ENCODE peak calls at places on chromosomes 3 and 15, in six cellular contexts. K, E, C, B, J and S are unnamed samples.

GRCh38 chr15:58731756-58732535 is 17.6 kb downstream of the ADAM10 start:
- DNase-seq in K (peak), E (no peak), C (peak), B (no peak), J (no peak), S (no peak)

GRCh38 chr3:187946031-187946691 is 200.9 kb upstream of the BCL6 start:
- DNase-seq in K (no peak), E (peak), C (no peak), B (no peak), J (no peak), S (no peak)

GRCh38 chr3:2097641-2098191 is 950 bp upstream of the CNTN4 start:
- DNase-seq in K (no peak), E (no peak), C (no peak), B (no peak), J (no peak), S (no peak)

GRCh38 chr15:90400759-90401314 is 12.8 kb downstream of the IQGAP1 start:
- DNase-seq in K (peak), E (peak), C (peak), B (peak), J (no peak), S (peak)

GRCh38 chr3:195032955-195033354 is 238.0 kb downstream of the XXYLT1 start:
- DNase-seq in K (no peak), E (no peak), C (no peak), B (no peak), J (no peak), S (no peak)

GRCh38 chr3:1118074-1118473 is 25.2 kb downstream of the CNTN6 start:
- DNase-seq in K (no peak), E (no peak), C (no peak), B (no peak), J (no peak), S (no peak)

GRCh38 chr3:196740476-196741400 is 1.1 kb downstream of the PAK2 start:
- DNase-seq in K (no peak), E (peak), C (no peak), B (no peak), J (no peak), S (peak)

GRCh38 chr3:99674086-99674789 is 35.8 kb downstream of the COL8A1 start:
- DNase-seq in K (no peak), E (no peak), C (no peak), B (no peak), J (no peak), S (no peak)

GRCh38 chr3:142586803-142587406 is 8.4 kb upstream of the ATR start:
- DNase-seq in K (peak), E (peak), C (peak), B (no peak), J (no peak), S (peak)

GRCh38 chr3:188826574-188826973 is 345.2 kb upstream of the TPRG1 start:
- DNase-seq in K (no peak), E (no peak), C (no peak), B (no peak), J (no peak), S (no peak)

GRCh38 chr15:25711691-25712090 is 151.4 kb downstream of the ATP10A start:
- DNase-seq in K (no peak), E (no peak), C (no peak), B (no peak), J (no peak), S (no peak)

GRCh38 chr3:119529883-119530282 is 29.5 kb downstream of the CD80 start:
- DNase-seq in K (no peak), E (no peak), C (no peak), B (no peak), J (no peak), S (no peak)

GRCh38 chr15:68334661-68335124 is 57.1 kb downstream of the FEM1B start:
- DNase-seq in K (no peak), E (no peak), C (no peak), B (no peak), J (no peak), S (no peak)

GRCh38 chr15:81292516-81293001 is 31.4 kb downstream of the STARD5 start:
- DNase-seq in K (no peak), E (no peak), C (no peak), B (peak), J (no peak), S (no peak)

GRCh38 chr3:127817331-127817821 is 4.9 kb downstream of the MGLL start:
- DNase-seq in K (peak), E (no peak), C (no peak), B (no peak), J (no peak), S (no peak)

GRCh38 chr15:95636107-95636506 is 694.4 kb upstream of the NR2F2 start:
- DNase-seq in K (no peak), E (no peak), C (no peak), B (no peak), J (no peak), S (no peak)

GRCh38 chr3:16482770-16483531 is 30.5 kb downstream of the RFTN1 start:
- DNase-seq in K (no peak), E (no peak), C (no peak), B (no peak), J (peak), S (peak)

GRCh38 chr3:15096026-15096425 is 2.9 kb downstream of the RBSN start:
- DNase-seq in K (no peak), E (no peak), C (no peak), B (no peak), J (no peak), S (no peak)

GRCh38 chr3:15099364-15100098 is 583 bp upstream of the RBSN start:
- DNase-seq in K (no peak), E (no peak), C (no peak), B (no peak), J (no peak), S (no peak)

GRCh38 chr3:15094187-15094875 is 4.6 kb downstream of the RBSN start:
- DNase-seq in K (no peak), E (no peak), C (no peak), B (no peak), J (no peak), S (no peak)

GRCh38 chr3:15098503-15099363 is at the start of gene RBSN:
- DNase-seq in K (peak), E (peak), C (peak), B (peak), J (peak), S (peak)

DNA sequence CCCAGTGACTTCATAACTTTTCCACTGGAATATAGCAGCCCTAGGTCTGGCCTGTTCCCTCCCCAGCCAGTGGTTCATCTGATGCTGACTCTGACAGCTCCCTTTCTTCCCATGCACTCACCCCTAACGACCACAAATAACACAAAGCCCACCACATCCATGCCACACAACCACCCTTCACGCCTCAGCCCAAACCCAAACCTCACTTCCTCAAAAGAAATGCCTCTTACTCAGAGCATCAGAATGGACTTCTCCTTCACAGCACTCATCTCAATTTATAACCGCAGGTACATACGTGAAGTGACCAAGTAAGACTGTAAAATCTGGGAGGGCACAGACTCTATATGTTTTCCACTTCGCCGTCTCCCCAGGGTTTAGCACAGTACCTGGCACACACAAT is 1.1 kb downstream of the RBSN start:
- DNase-seq in K (no peak), E (no peak), C (no peak), B (peak), J (no peak), S (no peak)
- TF ChIP-seq ZNF274 in K (no peak), E (no peak), C (no peak), B (no peak), J (no peak), S (no peak)

GRCh38 chr3:159788987-159789386 is 199.6 kb upstream of the IL12A start:
- DNase-seq in K (no peak), E (no peak), C (no peak), B (no peak), J (no peak), S (no peak)

GRCh38 chr3:159792070-159792469 is 196.6 kb upstream of the IL12A start:
- DNase-seq in K (no peak), E (no peak), C (no peak), B (no peak), J (no peak), S (no peak)

GRCh38 chr3:159788291-159788690 is 200.3 kb upstream of the IL12A start:
- DNase-seq in K (no peak), E (no peak), C (no peak), B (no peak), J (no peak), S (no peak)

GRCh38 chr3:159789742-159790635 is 198.6 kb upstream of the IL12A start:
- DNase-seq in K (no peak), E (no peak), C (no peak), B (no peak), J (no peak), S (no peak)

DNA sequence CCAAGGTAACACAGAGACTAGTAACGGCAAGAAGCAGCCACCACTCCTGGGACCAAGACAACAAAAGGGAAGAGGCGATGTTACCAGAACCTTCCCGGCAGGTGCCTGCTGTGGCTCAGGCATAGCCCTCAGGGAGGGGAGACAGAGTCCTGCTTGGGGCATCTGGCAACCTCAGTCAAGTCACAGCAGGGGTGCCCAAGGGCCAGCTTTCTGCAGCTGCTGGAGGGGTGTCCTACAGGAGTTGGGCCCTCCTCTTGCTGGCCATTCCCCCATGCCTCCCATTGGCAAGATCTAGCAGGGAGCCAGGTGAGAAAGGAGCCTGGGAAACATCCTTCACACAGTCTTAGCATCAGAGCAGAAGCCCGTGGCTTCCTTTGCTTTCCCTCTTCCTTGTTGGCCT is 197.3 kb upstream of the IL12A start:
- DNase-seq in K (no peak), E (no peak), C (no peak), B (no peak), J (peak), S (no peak)
- TF ChIP-seq ZNF274 in K (no peak), E (no peak), C (no peak), B (no peak), J (no peak), S (no peak)

DNA sequence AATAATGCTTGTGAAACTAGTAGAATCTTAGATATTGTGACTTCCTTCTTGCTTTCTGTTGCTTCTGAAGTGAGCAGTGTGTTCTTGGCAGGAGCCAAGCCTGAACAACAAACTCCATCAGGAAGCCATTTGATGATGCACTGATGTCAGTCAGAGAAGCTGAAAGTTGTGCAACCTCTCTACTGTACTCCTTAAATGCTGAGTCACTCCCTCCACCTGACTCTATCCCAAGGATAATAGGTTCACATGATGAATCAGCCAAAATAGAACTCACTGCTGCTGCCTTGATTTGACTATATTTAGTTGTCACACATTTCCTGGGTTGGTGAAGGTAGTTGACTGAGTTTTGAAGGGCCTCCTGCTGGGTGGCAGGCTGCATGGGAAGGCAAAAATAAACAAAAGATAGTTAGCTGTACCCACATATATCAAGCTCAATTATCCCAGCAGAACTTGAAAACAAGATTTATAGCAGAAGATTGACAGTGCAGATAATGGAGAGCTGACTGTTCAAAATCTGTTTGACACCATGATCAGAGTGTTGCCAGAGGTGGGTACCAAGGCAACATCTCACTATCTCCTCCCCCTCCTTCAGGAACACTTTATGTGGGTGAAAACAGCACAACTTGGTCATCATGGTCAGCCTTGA is 328.4 kb upstream of the DPH6 start:
- DNase-seq in K (peak), E (no peak), C (no peak), B (no peak), J (no peak), S (no peak)
- TF ChIP-seq ZNF274 in K (no peak), E (no peak), C (no peak), B (no peak), J (no peak), S (no peak)

DNA sequence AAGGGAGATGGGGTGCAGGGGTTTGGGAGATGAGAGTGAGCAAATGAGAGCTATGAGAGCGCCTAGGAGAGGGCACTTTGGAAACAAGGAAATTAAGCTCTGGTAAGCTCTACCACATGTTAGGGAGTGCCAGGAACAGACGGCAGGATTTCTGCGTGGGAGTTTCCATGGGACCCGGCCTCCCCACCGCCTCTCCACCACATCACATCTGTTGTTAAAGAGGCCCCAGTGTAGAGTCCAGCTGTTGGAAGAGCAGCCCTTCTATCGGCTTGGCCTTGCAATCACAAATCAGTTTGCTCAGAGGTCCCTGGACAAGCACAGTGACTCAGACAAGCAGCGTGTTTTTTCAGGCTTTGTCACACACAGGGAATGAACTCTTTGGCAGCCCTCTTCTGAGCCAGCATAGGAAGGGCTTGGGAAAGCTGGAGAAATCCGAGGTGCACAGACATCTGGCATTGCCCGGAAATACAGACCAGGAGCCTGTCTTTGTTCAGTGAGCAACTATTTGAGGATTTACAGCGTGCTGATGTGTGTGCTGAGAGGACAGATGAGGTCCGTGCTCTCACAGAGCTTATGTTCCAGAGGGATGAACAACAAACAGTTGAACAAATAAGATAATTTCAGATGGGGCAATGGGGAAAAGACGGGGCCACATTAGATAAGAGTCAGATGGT is 370.6 kb upstream of the PROK2 start:
- DNase-seq in K (no peak), E (peak), C (peak), B (no peak), J (no peak), S (no peak)
- TF ChIP-seq ZNF274 in K (no peak), E (no peak), C (no peak), B (no peak), J (no peak), S (no peak)

DNA sequence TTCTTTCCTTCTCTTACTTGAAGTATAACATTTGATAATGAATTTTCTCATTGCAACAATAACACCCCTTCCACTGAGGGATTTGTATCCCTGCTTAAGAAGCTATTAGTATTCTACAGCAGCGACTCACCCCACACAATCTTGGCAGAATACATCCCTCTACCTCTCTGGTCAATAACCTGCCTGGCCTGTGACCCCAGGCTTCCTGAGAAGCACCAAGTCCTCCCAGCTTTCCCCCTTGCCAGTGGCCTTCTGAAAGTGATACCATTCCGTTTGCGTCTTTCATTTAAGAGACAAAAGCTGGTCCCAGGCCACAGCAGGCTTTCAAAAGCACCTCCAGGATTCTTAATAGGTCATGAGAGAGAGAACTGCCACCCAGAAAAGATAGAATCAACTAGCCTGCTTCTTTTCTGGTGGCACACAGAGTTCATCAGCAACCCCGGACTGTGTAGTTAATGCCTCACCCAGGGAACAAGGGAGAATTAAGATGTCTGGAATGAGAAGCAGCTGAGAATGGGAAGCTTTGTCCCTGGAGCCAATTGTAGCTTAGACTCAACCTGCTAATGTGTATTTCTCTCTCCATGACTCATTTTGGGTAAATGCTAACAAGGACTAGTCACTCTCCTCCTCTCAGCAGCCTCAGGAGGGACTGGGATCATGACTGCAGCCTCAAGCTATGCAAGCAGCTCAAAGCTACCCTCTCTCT is 101.0 kb upstream of the CPNE4 start:
- DNase-seq in K (peak), E (peak), C (no peak), B (no peak), J (no peak), S (peak)
- TF ChIP-seq ZNF274 in K (no peak), E (no peak), C (no peak), B (no peak), J (no peak), S (no peak)

DNA sequence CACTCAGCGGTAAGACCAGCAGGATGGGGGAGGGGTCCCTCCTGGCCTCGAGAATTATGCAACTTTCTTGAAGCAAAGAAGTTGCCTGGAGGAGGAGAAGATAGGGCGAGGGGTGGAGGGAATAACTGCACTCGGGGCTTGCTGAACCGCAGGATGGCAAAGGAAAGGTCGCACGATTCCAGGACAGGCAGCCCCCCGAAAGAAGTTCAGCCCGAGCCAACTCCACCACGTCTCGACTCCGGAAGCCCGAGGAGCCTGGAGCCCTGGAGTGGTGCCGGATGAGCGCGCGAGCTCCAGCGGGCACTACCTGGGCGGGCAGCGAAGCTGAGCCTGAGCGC is 398 bp downstream of the WWTR1 start:
- DNase-seq in K (no peak), E (no peak), C (no peak), B (no peak), J (no peak), S (no peak)
- TF ChIP-seq ZNF274 in K (no peak), E (no peak), C (no peak), B (no peak), J (no peak), S (no peak)

DNA sequence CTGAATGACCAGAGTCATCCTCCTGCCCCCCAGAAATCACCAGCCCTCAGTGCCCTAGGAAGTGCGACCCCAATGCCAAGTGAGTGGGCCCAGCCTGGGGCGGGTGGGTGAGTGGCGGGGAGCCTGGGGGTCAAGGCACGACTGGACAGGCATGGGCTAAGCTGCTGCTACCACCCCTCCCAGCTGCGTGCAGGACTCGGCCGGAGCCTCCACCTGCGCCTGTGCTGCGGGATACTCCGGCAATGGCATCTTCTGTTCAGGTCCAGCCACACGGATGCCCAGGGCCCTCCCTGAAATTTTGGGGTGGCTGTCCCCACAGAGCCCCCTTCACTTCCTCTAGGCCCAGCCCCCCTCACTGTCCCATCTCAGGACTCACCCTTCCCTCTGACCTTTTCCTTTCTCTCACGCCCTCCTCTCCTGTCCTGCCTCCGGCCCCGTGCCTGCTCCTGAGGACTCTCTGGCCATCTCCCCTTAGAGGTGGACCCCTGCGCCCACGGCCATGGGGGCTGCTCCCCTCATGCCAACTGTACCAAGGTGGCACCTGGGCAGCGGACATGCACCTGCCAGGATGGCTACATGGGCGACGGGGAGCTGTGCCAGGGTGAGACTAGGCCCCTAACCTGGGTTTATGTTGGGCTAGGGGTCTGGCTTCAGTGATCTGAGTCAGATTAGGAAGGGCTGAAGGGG is 17.0 kb downstream of the NT5DC2 start:
- DNase-seq in K (no peak), E (no peak), C (no peak), B (no peak), J (no peak), S (no peak)
- TF ChIP-seq ZNF274 in K (no peak), E (no peak), C (no peak), B (no peak), J (no peak), S (no peak)

GRCh38 chr3:101212740-101213139 is 107.6 kb downstream of the IMPG2 start:
- DNase-seq in K (no peak), E (no peak), C (no peak), B (no peak), J (no peak), S (no peak)
- TF ChIP-seq ZNF274 in K (no peak), E (no peak), C (no peak), B (no peak), J (no peak), S (no peak)